ENCODE peak calls at places on chromosomes 4 and X, in eight cellular contexts. L, Y, Z, U, K, W, F and V are unnamed samples.
A peak's percentile ranks its signal among the peaks of the same experiment; 100 is the strongest.

GRCh38 chr4:7166286-7166685 is 26.1 kb upstream of the SORCS2 start:
- DNase-seq in L (no peak), Y (peak; percentile 20), Z (no peak), U (no peak), K (no peak), W (no peak), F (no peak), V (no peak)

GRCh38 chrX:94908171-94908570 is 1234.2 kb downstream of the FAM133A start:
- DNase-seq in L (no peak), Y (no peak), Z (peak; percentile 77), U (no peak), K (no peak), W (no peak), F (no peak), V (no peak)

GRCh38 chr4:89586864-89587263 is 250.1 kb downstream of the SNCA start:
- DNase-seq in L (no peak), Y (no peak), Z (no peak), U (no peak), K (no peak), W (peak; percentile 20), F (no peak), V (no peak)

GRCh38 chrX:35016051-35016450 is 73.5 kb downstream of the FAM47B start:
- DNase-seq in L (no peak), Y (no peak), Z (no peak), U (no peak), K (no peak), W (peak; percentile 2), F (no peak), V (no peak)

GRCh38 chr4:150096625-150097024 is 18.4 kb downstream of the DCLK2 start:
- DNase-seq in L (no peak), Y (no peak), Z (no peak), U (no peak), K (no peak), W (no peak), F (no peak), V (no peak)

GRCh38 chr4:106587558-106587957 is 219.0 kb upstream of the GIMD1 start:
- DNase-seq in L (no peak), Y (no peak), Z (no peak), U (no peak), K (no peak), W (peak; percentile 67), F (no peak), V (no peak)

GRCh38 chr4:145937021-145937861 is 1.4 kb downstream of the ZNF827 start:
- DNase-seq in L (peak; percentile 81), Y (peak; percentile 78), Z (no peak), U (no peak), K (peak; percentile 59), W (peak; percentile 57), F (peak; percentile 73), V (peak; percentile 82)

GRCh38 chr4:39255266-39255665 is 72.9 kb downstream of the WDR19 start:
- DNase-seq in L (no peak), Y (no peak), Z (no peak), U (no peak), K (no peak), W (peak; percentile 65), F (no peak), V (no peak)

GRCh38 chrX:42432552-42432951 is 345.4 kb downstream of the PPP1R2C start:
- DNase-seq in L (no peak), Y (no peak), Z (no peak), U (no peak), K (no peak), W (no peak), F (no peak), V (no peak)

GRCh38 chr4:1375761-1376322 is 28.8 kb downstream of the UVSSA start:
- DNase-seq in L (no peak), Y (peak; percentile 41), Z (no peak), U (no peak), K (peak; percentile 10), W (no peak), F (peak; percentile 10), V (no peak)

GRCh38 chrX:129981207-129981553 is 1.3 kb upstream of the BCORL1 start:
- DNase-seq in L (no peak), Y (no peak), Z (no peak), U (no peak), K (no peak), W (no peak), F (no peak), V (peak; percentile 13)

GRCh38 chrX:129983575-129984131 is 1.2 kb downstream of the BCORL1 start:
- DNase-seq in L (peak; percentile 23), Y (peak; percentile 71), Z (no peak), U (no peak), K (peak; percentile 31), W (no peak), F (peak; percentile 23), V (peak; percentile 14)

GRCh38 chrX:129981752-129982299 is 609 bp upstream of the BCORL1 start:
- DNase-seq in L (peak; percentile 19), Y (no peak), Z (no peak), U (no peak), K (peak; percentile 19), W (no peak), F (no peak), V (no peak)

GRCh38 chrX:129984196-129984962 is 1.9 kb downstream of the BCORL1 start:
- DNase-seq in L (peak; percentile 28), Y (peak; percentile 74), Z (no peak), U (no peak), K (peak; percentile 55), W (no peak), F (peak; percentile 27), V (peak; percentile 17)

GRCh38 chrX:129982300-129983246 is at the start of gene BCORL1:
- DNase-seq in L (peak; percentile 91), Y (peak; percentile 94), Z (peak; percentile 95), U (peak; percentile 66), K (peak; percentile 91), W (peak; percentile 89), F (peak; percentile 91), V (peak; percentile 92)
- TF ChIP-seq POLR2A in L (peak; percentile 87), Y (peak; percentile 41), Z (peak; percentile 54), U (peak; percentile 94), K (peak; percentile 69), W (peak; percentile 78), F (peak; percentile 78), V (peak; percentile 29)

DNA sequence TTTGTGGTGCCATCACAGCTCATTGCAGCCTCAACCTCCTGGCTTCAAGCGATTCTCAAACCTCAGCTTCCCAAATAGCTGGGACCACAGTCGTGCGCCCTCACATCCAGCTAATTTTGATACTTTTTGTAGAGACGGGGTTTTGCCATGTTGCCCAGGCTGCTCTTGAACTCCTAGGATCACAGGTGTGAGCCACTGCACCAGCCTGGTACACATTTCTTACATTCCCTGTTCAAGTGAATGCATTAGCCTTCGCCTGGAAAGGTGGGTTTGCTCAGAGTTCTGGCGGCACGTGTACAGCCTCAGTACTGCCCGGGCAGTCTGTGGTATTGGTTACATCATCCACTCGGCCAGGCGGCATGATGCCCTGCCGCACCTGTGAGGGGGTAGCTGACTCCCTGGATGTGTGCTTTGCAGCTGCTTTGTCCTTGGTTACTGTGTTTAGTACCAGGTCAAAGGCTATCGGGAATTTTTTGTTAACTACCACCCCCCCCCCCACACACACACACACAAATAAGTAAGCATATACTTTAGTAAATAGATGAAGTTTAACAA is 57.1 kb downstream of the TNIP2 start:
- DNase-seq in L (no peak), Y (no peak), Z (no peak), U (no peak), K (peak; percentile 59), W (no peak), F (no peak), V (no peak)
- H3K27ac ChIP-seq in L (no peak overlapping the region), Y (no peak overlapping the region), Z (no peak overlapping the region), U (no peak overlapping the region), K (peak overlapping the region; percentile 52), W (no peak overlapping the region), F (no peak overlapping the region), V (no peak overlapping the region)

DNA sequence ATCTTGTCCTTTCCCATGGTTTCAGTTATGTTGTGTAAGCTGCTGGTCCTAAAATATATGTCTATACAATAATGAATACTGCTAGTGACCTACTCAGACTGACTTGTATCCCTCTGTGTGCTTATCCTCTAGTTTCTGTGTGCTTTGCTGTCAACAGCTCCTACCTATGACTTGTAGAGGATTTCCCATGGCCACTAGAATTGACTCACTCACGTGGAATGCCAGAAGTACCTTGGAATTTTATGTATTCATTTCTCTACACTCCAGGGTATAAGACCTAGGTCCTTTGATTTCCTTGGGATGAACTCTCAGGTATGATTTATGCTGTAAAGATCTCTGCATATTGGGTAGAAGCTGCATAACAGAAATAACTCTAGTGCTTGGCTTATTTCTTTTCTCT is 279.9 kb upstream of the SLIT2 start:
- DNase-seq in L (no peak), Y (no peak), Z (no peak), U (no peak), K (no peak), W (peak; percentile 45), F (no peak), V (no peak)
- TF ChIP-seq POLR2A in L (no peak), Y (no peak), Z (no peak), U (no peak), K (no peak), W (no peak), F (no peak), V (no peak)

GRCh38 chr4:168888715-168889215 is 121.3 kb downstream of the CBR4 start:
- DNase-seq in L (no peak), Y (no peak), Z (no peak), U (no peak), K (no peak), W (no peak), F (no peak), V (no peak)

GRCh38 chr4:168891086-168891485 is 119.0 kb downstream of the CBR4 start:
- DNase-seq in L (no peak), Y (no peak), Z (no peak), U (no peak), K (no peak), W (no peak), F (no peak), V (no peak)

GRCh38 chr4:168893807-168894206 is 116.2 kb downstream of the CBR4 start:
- DNase-seq in L (no peak), Y (no peak), Z (no peak), U (no peak), K (no peak), W (no peak), F (no peak), V (no peak)

GRCh38 chr4:168893205-168893604 is 116.8 kb downstream of the CBR4 start:
- DNase-seq in L (no peak), Y (no peak), Z (no peak), U (no peak), K (no peak), W (no peak), F (no peak), V (no peak)

GRCh38 chr4:168892456-168892855 is 117.6 kb downstream of the CBR4 start:
- DNase-seq in L (no peak), Y (no peak), Z (no peak), U (no peak), K (no peak), W (no peak), F (no peak), V (no peak)
- H3K27ac ChIP-seq in L (no peak overlapping the region), Y (peak overlapping the region; percentile 29), Z (no peak overlapping the region), U (no peak overlapping the region), K (no peak overlapping the region), W (no peak overlapping the region), F (no peak overlapping the region), V (no peak overlapping the region)

DNA sequence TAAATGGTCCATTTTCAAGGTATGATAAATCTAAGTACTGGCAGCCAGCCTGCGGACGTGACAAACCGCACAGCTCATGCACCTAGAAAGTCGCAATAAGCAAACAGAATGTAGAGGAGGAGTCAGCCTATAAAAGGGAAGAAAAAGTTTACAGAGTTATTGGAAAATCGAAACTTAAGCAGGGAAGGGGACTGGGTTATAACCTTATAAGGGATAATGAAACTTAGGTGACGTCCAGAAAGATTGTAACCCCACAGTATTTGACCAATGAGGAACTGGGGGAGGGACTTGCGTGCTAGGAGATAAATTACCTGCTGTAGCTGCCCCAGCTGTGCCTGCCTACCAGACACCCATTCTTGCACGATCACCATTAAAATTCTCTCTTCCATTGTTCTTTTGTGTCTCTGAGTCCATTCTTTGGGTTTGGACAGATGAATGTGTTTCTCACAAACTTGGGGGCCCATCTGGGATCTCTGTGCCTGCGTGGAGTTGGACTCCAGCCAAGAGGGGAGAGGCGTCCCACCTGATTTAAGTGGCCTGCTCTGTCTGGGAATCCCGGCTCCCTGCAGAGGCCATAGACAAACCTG is 61.0 kb downstream of the ZCCHC12 start:
- DNase-seq in L (no peak), Y (no peak), Z (no peak), U (no peak), K (peak; percentile 37), W (no peak), F (no peak), V (no peak)
- TF ChIP-seq POLR2A in L (no peak), Y (no peak), Z (no peak), U (no peak), K (peak; percentile 83), W (no peak), F (no peak), V (no peak)